ENCODE peak calls at places on chromosomes 3 and 15, in seven cellular contexts. One of them, this sample, is unnamed.

GRCh38 chr3:71168961-71169411 is 414.5 kb downstream of the FOXP1 start:
- DNase-seq in stomach: no peak
- DNase-seq in KBM-7: no peak
- DNase-seq in thoracic aorta: no peak
- DNase-seq in iPS-NIHi11: no peak
- DNase-seq in H9: no peak
- DNase-seq in iris pigment epithelial cell: peak; percentile 40
- DNase-seq in this sample: no peak

GRCh38 chr3:189833996-189834395 is 202.8 kb downstream of the TP63 start:
- DNase-seq in H9: no peak
- DNase-seq in iris pigment epithelial cell: no peak
- DNase-seq in iPS-NIHi11: no peak
- DNase-seq in stomach: no peak
- DNase-seq in KBM-7: no peak
- DNase-seq in thoracic aorta: no peak
- DNase-seq in this sample: no peak

GRCh38 chr15:69665641-69666091 is 213.0 kb downstream of the RPLP1 start:
- DNase-seq in H9: no peak
- DNase-seq in iris pigment epithelial cell: no peak
- DNase-seq in KBM-7: peak; percentile 32
- DNase-seq in stomach: no peak
- DNase-seq in iPS-NIHi11: no peak
- DNase-seq in thoracic aorta: no peak
- DNase-seq in this sample: no peak

GRCh38 chr15:64284037-64284436 is 71.9 kb downstream of the CSNK1G1 start:
- DNase-seq in H9: no peak
- DNase-seq in iPS-NIHi11: no peak
- DNase-seq in iris pigment epithelial cell: peak; percentile 80
- DNase-seq in KBM-7: peak; percentile 75
- DNase-seq in thoracic aorta: no peak
- DNase-seq in stomach: no peak
- DNase-seq in this sample: no peak

GRCh38 chr15:74870496-74871213 is 2.5 kb downstream of the SCAMP2 start:
- DNase-seq in iris pigment epithelial cell: peak; percentile 41
- DNase-seq in KBM-7: no peak
- DNase-seq in stomach: no peak
- DNase-seq in thoracic aorta: no peak
- DNase-seq in H9: no peak
- DNase-seq in iPS-NIHi11: no peak
- DNase-seq in this sample: no peak

GRCh38 chr15:45522179-45522930 is at the start of gene SLC30A4:
- DNase-seq in iris pigment epithelial cell: peak; percentile 62
- DNase-seq in stomach: peak; percentile 67
- DNase-seq in H9: peak; percentile 44
- DNase-seq in thoracic aorta: peak; percentile 7
- DNase-seq in KBM-7: peak; percentile 56
- DNase-seq in iPS-NIHi11: peak; percentile 76
- DNase-seq in this sample: peak; percentile 85

GRCh38 chr3:110903771-110904532 is 167.7 kb upstream of the NECTIN3 start:
- DNase-seq in iris pigment epithelial cell: no peak
- DNase-seq in H9: no peak
- DNase-seq in iPS-NIHi11: no peak
- DNase-seq in thoracic aorta: no peak
- DNase-seq in stomach: no peak
- DNase-seq in KBM-7: no peak
- DNase-seq in this sample: no peak

GRCh38 chr3:113697192-113698090 is 999 bp upstream of the USF3 start:
- DNase-seq in iris pigment epithelial cell: peak; percentile 48
- DNase-seq in thoracic aorta: no peak
- DNase-seq in stomach: no peak
- DNase-seq in H9: peak; percentile 33
- DNase-seq in KBM-7: peak; percentile 32
- DNase-seq in iPS-NIHi11: peak; percentile 27
- DNase-seq in this sample: peak; percentile 27

GRCh38 chr15:101305820-101306255 is 10.8 kb upstream of the SNRPA1 start:
- DNase-seq in stomach: no peak
- DNase-seq in iris pigment epithelial cell: no peak
- DNase-seq in KBM-7: no peak
- DNase-seq in iPS-NIHi11: no peak
- DNase-seq in H9: no peak
- DNase-seq in thoracic aorta: no peak
- DNase-seq in this sample: no peak

GRCh38 chr15:41013698-41014414 is 60.6 kb downstream of the CHAC1 start:
- DNase-seq in H9: no peak
- DNase-seq in thoracic aorta: no peak
- DNase-seq in iPS-NIHi11: no peak
- DNase-seq in stomach: no peak
- DNase-seq in KBM-7: no peak
- DNase-seq in iris pigment epithelial cell: peak; percentile 79
- DNase-seq in this sample: no peak

GRCh38 chr3:116005404-116005803 is 382.1 kb downstream of the GAP43 start:
- DNase-seq in KBM-7: no peak
- DNase-seq in iris pigment epithelial cell: peak; percentile 92
- DNase-seq in H9: no peak
- DNase-seq in thoracic aorta: no peak
- DNase-seq in iPS-NIHi11: no peak
- DNase-seq in stomach: no peak
- DNase-seq in this sample: peak; percentile 75

GRCh38 chr3:177195941-177196472 is 1.3 kb downstream of the TBL1XR1 start:
- DNase-seq in KBM-7: peak; percentile 82
- DNase-seq in H9: no peak
- DNase-seq in iPS-NIHi11: no peak
- DNase-seq in iris pigment epithelial cell: no peak
- DNase-seq in thoracic aorta: no peak
- DNase-seq in stomach: no peak
- DNase-seq in this sample: no peak

GRCh38 chr3:136141891-136142290 is 54.2 kb downstream of the MSL2 start:
- DNase-seq in stomach: no peak
- DNase-seq in KBM-7: no peak
- DNase-seq in thoracic aorta: no peak
- DNase-seq in H9: no peak
- DNase-seq in iPS-NIHi11: no peak
- DNase-seq in iris pigment epithelial cell: no peak
- DNase-seq in this sample: no peak

GRCh38 chr15:66249623-66250174 is 3.9 kb downstream of the MEGF11 start:
- DNase-seq in stomach: no peak
- DNase-seq in thoracic aorta: no peak
- DNase-seq in KBM-7: no peak
- DNase-seq in H9: no peak
- DNase-seq in iPS-NIHi11: no peak
- DNase-seq in iris pigment epithelial cell: peak; percentile 10
- DNase-seq in this sample: no peak

GRCh38 chr15:72760590-72761260 is 22.8 kb downstream of the ADPGK start:
- DNase-seq in stomach: no peak
- DNase-seq in iris pigment epithelial cell: no peak
- DNase-seq in H9: no peak
- DNase-seq in iPS-NIHi11: no peak
- DNase-seq in thoracic aorta: no peak
- DNase-seq in KBM-7: no peak
- DNase-seq in this sample: no peak